ENCODE peak calls at places on chromosomes 6 and 20, in six cellular contexts. O is adrenal gland, Y is GM06990, W is H1, J is glutamatergic neuron, D is pancreas. C is an unnamed sample.

GRCh38 chr6:144335914-144336313 is 50.8 kb downstream of the UTRN start:
- DNase-seq in O (no peak), Y (peak; percentile 44), W (peak; percentile 41), J (no peak), D (no peak), C (no peak)

GRCh38 chr6:144159727-144160126 is 9.4 kb downstream of the STX11 start:
- DNase-seq in O (no peak), Y (no peak), W (no peak), J (no peak), D (no peak), C (no peak)

GRCh38 chr6:53960311-53960710 is 150.9 kb upstream of the MLIP start:
- DNase-seq in O (no peak), Y (no peak), W (no peak), J (no peak), D (no peak), C (no peak)

GRCh38 chr6:11172501-11173337 is 59.7 kb downstream of the NEDD9 start:
- DNase-seq in O (peak; percentile 82), Y (peak; percentile 22), W (peak; percentile 95), J (peak; percentile 87), D (peak; percentile 90), C (peak; percentile 53)

GRCh38 chr6:91164105-91164504 is 577.2 kb upstream of the MAP3K7 start:
- DNase-seq in O (no peak), Y (no peak), W (no peak), J (no peak), D (no peak), C (no peak)

GRCh38 chr6:78850621-78851020 is 16.7 kb upstream of the IRAK1BP1 start:
- DNase-seq in O (no peak), Y (no peak), W (no peak), J (no peak), D (no peak), C (no peak)

GRCh38 chr6:40950986-40951730 is 87.9 kb downstream of the UNC5CL start:
- DNase-seq in O (no peak), Y (no peak), W (no peak), J (no peak), D (no peak), C (no peak)

GRCh38 chr20:41643504-41643938 is 25.3 kb upstream of the CHD6 start:
- DNase-seq in O (peak; percentile 49), Y (no peak), W (no peak), J (no peak), D (no peak), C (no peak)

GRCh38 chr6:42693725-42694323 is 28.6 kb downstream of the PRPH2 start:
- DNase-seq in O (no peak), Y (no peak), W (no peak), J (no peak), D (no peak), C (no peak)

GRCh38 chr6:15518057-15518456 is 144.8 kb downstream of the DTNBP1 start:
- DNase-seq in O (no peak), Y (no peak), W (no peak), J (no peak), D (no peak), C (no peak)

GRCh38 chr6:116314878-116315277 is 35.1 kb upstream of the TSPYL1 start:
- DNase-seq in O (no peak), Y (no peak), W (no peak), J (no peak), D (no peak), C (no peak)

GRCh38 chr6:9485992-9486391 is 928.9 kb downstream of the TFAP2A start:
- DNase-seq in O (no peak), Y (no peak), W (no peak), J (no peak), D (no peak), C (no peak)

GRCh38 chr20:32761831-32762753 is at the start of gene DNMT3B:
- DNase-seq in O (peak; percentile 72), Y (peak; percentile 78), W (peak; percentile 97), J (peak; percentile 96), D (peak; percentile 90), C (peak; percentile 69)

GRCh38 chr6:149015224-149015876 is 268.5 kb downstream of the UST start:
- DNase-seq in O (no peak), Y (no peak), W (no peak), J (no peak), D (no peak), C (no peak)

GRCh38 chr20:62615750-62616251 is 26.5 kb upstream of the SLCO4A1 start:
- DNase-seq in O (no peak), Y (no peak), W (no peak), J (no peak), D (no peak), C (no peak)

GRCh38 chr20:11267762-11268335 is 594.0 kb upstream of the JAG1 start:
- DNase-seq in O (no peak), Y (no peak), W (no peak), J (no peak), D (no peak), C (no peak)

GRCh38 chr6:136063095-136063494 is 187.0 kb downstream of the MTFR2 start:
- DNase-seq in O (no peak), Y (no peak), W (no peak), J (no peak), D (no peak), C (no peak)

GRCh38 chr6:69866351-69867074 is at the start of gene COL19A1:
- DNase-seq in O (no peak), Y (peak; percentile 79), W (peak; percentile 60), J (peak; percentile 37), D (peak; percentile 68), C (peak; percentile 47)

GRCh38 chr6:107561325-107561724 is 71.4 kb downstream of the SOBP start:
- DNase-seq in O (no peak), Y (no peak), W (no peak), J (no peak), D (peak; percentile 54), C (no peak)

GRCh38 chr6:129621252-129621651 is 88.7 kb downstream of the ARHGAP18 start:
- DNase-seq in O (no peak), Y (no peak), W (peak; percentile 52), J (no peak), D (no peak), C (no peak)

GRCh38 chr6:89927788-89928565 is 33.7 kb downstream of the GJA10 start:
- DNase-seq in O (no peak), Y (no peak), W (peak; percentile 8), J (no peak), D (no peak), C (no peak)

GRCh38 chr6:5759571-5759970 is 247.2 kb downstream of the NRN1 start:
- DNase-seq in O (no peak), Y (no peak), W (no peak), J (no peak), D (no peak), C (no peak)
- TF ChIP-seq CTCF in O (no peak), Y (no peak), W (no peak), J (no peak), D (no peak), C (no peak)

DNA sequence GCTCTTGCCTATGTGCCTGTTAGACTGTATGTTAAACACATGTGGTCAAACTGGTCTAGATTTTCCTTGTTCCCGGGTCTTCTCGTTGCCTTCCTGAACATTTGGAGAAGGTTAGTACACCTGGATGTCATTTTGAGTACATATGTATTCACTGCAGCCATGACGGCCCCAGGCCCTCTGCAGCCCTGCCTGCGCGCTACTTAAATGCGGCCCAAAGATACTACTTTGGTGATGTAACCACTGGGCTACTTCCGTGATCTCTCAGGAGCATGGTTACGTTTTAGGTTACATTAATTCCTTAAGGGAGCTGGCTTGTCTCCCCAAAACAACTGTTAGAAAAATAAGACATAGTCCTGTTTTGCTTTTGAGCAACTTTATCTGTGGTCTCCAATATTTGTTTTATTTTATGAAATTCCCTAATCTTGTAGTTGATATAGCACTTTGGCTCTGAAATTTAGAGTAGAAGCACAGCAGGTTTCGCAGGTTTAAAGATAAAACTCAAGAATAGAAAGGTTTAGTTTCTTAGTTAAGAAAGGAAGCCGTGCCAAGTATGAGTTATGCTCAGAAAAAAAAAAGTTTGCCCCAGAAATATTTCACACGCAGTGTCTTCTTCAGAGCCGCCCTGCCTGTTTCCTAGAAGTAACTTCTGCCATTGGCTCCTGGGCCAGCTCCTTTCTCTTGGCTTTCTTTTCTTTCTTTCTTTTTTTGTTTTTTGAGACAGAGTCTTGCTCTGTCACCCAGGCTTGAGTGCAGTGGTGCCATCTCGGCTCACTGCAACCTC is 38.1 kb downstream of the TIAM2 start:
- DNase-seq in O (no peak), Y (no peak), W (no peak), J (no peak), D (no peak), C (no peak)
- TF ChIP-seq CTCF in O (no peak), Y (no peak), W (no peak), J (no peak), D (no peak), C (no peak)

GRCh38 chr6:18121580-18122127 is 823 bp downstream of the NHLRC1 start:
- DNase-seq in O (peak; percentile 22), Y (peak; percentile 10), W (peak; percentile 63), J (no peak), D (no peak), C (no peak)
- TF ChIP-seq CTCF in O (no peak), Y (peak; percentile 47), W (peak; percentile 85), J (no peak), D (no peak), C (no peak)

DNA sequence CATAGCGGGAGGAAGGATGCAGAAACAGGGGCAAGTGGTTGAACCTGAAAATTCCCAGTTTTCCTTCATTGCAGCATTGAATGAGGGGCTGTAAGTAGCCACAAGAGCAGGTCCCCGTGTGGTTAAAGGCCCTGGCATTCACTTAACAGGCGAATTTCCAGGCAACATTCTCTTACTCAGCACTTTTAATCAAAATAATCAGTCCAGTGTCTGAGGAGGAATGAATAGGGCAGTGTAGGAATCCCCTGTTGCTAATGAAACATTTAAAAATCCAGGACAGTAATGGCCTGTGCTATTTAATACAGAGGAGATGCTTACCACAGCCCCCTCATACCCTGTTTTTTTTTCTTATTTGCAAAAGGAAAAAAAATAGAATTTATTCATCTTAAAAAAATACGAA is 20.4 kb downstream of the MYLK4 start:
- DNase-seq in O (no peak), Y (no peak), W (no peak), J (no peak), D (no peak), C (no peak)
- TF ChIP-seq CTCF in O (no peak), Y (no peak), W (no peak), J (no peak), D (no peak), C (no peak)

DNA sequence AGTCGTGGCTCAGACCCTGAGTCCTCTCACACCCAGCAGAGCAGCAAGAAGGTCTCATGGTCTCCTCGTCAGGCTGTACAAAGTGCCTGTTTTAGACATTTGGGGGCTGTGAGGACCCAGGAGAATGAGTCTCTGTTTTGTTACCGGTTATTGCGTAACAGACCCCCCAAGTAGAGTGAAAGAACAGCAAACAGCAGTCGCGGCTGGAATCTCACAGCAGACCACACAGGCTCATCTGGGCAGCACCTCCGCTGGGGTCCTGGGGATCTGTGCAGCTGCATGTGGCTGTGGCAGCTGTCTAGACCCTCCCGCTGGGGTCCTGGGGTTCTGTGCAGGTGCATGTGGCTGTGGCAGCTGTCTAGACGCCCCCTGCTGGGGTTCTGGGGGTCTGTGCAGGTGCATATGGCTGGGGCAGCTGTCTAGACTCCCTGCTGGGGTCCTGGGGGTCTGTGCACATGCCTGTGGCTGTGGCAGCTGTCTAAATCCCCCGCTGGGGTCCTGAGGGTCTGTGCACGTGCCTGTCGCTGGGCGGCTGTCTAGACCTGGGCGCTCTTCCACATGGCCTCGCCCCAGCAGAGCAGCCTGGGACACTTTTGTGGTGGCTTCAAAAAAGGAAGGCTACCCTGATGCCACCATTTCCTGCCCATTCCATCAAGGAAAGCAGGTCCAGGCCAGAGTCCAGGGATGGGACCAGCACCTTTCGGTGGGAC is 24.7 kb downstream of the ENTPD6 start:
- DNase-seq in O (peak; percentile 15), Y (no peak), W (no peak), J (no peak), D (no peak), C (no peak)
- TF ChIP-seq CTCF in O (no peak), Y (peak; percentile 59), W (peak; percentile 11), J (peak; percentile 48), D (no peak), C (no peak)

GRCh38 chr6:30763618-30764489 is 19.5 kb upstream of the IER3 start:
- DNase-seq in O (no peak), Y (no peak), W (no peak), J (no peak), D (no peak), C (no peak)
- TF ChIP-seq CTCF in O (peak; percentile 14), Y (no peak), W (no peak), J (no peak), D (no peak), C (no peak)